ENCODE peak calls at places on chromosomes 11 and 22, in four cellular contexts. B is stomach, U is heart left ventricle, D is tibial nerve. T is an unnamed sample.

GRCh38 chr11:62601114-62601363 is 626 bp downstream of the MTA2 start:
- DNase-seq in B (peak; percentile 52), U (no peak), D (no peak), T (no peak)

GRCh38 chr11:46277623-46278386 is at the start of gene CREB3L1:
- DNase-seq in B (peak; percentile 91), U (peak; percentile 71), D (no peak), T (no peak)

GRCh38 chr22:35900483-35901168 is 128.0 kb downstream of the RBFOX2 start:
- DNase-seq in B (no peak), U (no peak), D (no peak), T (no peak)

GRCh38 chr11:13210424-13210823 is 67.2 kb upstream of the BMAL1 start:
- DNase-seq in B (peak; percentile 73), U (no peak), D (peak; percentile 42), T (peak; percentile 47)

GRCh38 chr11:116166788-116167465 is 605.9 kb downstream of the BUD13 start:
- DNase-seq in B (no peak), U (no peak), D (no peak), T (no peak)

GRCh38 chr22:28983190-28983589 is 78.4 kb downstream of the C22orf31 start:
- DNase-seq in B (no peak), U (no peak), D (no peak), T (no peak)

GRCh38 chr22:49296561-49296960 is 531.1 kb downstream of the BRD1 start:
- DNase-seq in B (peak; percentile 22), U (peak; percentile 40), D (no peak), T (no peak)

GRCh38 chr11:2164861-2165555 is 4.0 kb upstream of the INS start:
- DNase-seq in B (no peak), U (no peak), D (no peak), T (no peak)

GRCh38 chr11:68855205-68855978 is 13.7 kb upstream of the CPT1A start:
- DNase-seq in B (no peak), U (peak; percentile 92), D (no peak), T (peak; percentile 25)

GRCh38 chr22:50244420-50245213 is at the start of gene TUBGCP6:
- DNase-seq in B (peak; percentile 97), U (peak; percentile 97), D (peak; percentile 89), T (peak; percentile 90)

GRCh38 chr11:43573233-43573632 is 107.3 kb upstream of the HSD17B12 start:
- DNase-seq in B (no peak), U (no peak), D (no peak), T (no peak)

GRCh38 chr11:67276821-67277230 is 10.6 kb downstream of the GRK2 start:
- DNase-seq in B (peak; percentile 59), U (peak; percentile 77), D (no peak), T (no peak)

GRCh38 chr11:46353706-46354105 is 6.4 kb downstream of the DGKZ start:
- DNase-seq in B (no peak), U (no peak), D (no peak), T (no peak)

GRCh38 chr11:68021167-68021787 is 9.2 kb upstream of the NDUFS8 start:
- DNase-seq in B (peak; percentile 72), U (peak; percentile 54), D (no peak), T (no peak)

GRCh38 chr11:129905402-129905801 is 10.0 kb upstream of the NFRKB start:
- DNase-seq in B (no peak), U (no peak), D (no peak), T (no peak)

GRCh38 chr22:49345896-49346295 is 481.8 kb downstream of the BRD1 start:
- DNase-seq in B (no peak), U (no peak), D (no peak), T (no peak)

GRCh38 chr11:114182471-114182968 is 113.7 kb upstream of the NNMT start:
- DNase-seq in B (no peak), U (no peak), D (no peak), T (no peak)

GRCh38 chr11:27405134-27405533 is 42.1 kb upstream of the CCDC34 start:
- DNase-seq in B (no peak), U (no peak), D (no peak), T (no peak)

GRCh38 chr11:3134651-3135490 is 30.2 kb downstream of the OSBPL5 start:
- DNase-seq in B (no peak), U (peak; percentile 69), D (no peak), T (no peak)

GRCh38 chr11:109993786-109994185 is 99.4 kb upstream of the ZC3H12C start:
- DNase-seq in B (no peak), U (no peak), D (no peak), T (no peak)

GRCh38 chr11:120331301-120331966 is 4.8 kb upstream of the ARHGEF12 start:
- DNase-seq in B (peak; percentile 70), U (no peak), D (no peak), T (no peak)

GRCh38 chr22:46006379-46007002 is 29.5 kb upstream of the WNT7B start:
- DNase-seq in B (peak; percentile 91), U (peak; percentile 97), D (peak; percentile 88), T (peak; percentile 91)

GRCh38 chr11:19453893-19454292 is 213.1 kb upstream of the E2F8 start:
- DNase-seq in B (no peak), U (no peak), D (no peak), T (peak; percentile 41)

GRCh38 chr11:36594316-36594989 is at the start of gene IFTAP:
- DNase-seq in B (peak; percentile 42), U (no peak), D (no peak), T (peak; percentile 56)

GRCh38 chr22:25702571-25703167 is 39.3 kb upstream of the MYO18B start:
- DNase-seq in B (no peak), U (no peak), D (no peak), T (no peak)

GRCh38 chr22:30717331-30717921 is 22.8 kb downstream of the OSBP2 start:
- DNase-seq in B (no peak), U (no peak), D (no peak), T (no peak)

GRCh38 chr11:2085251-2086066 is 53.7 kb downstream of the IGF2 start:
- DNase-seq in B (peak; percentile 11), U (no peak), D (no peak), T (no peak)

GRCh38 chr11:79321282-79321681 is 119.5 kb downstream of the TENM4 start:
- DNase-seq in B (no peak), U (no peak), D (no peak), T (no peak)

GRCh38 chr22:37187552-37187890 is 526 bp downstream of the C1QTNF6 start:
- DNase-seq in B (peak; percentile 38), U (no peak), D (no peak), T (no peak)

GRCh38 chr11:26062665-26063064 is 269.3 kb upstream of the ANO3 start:
- DNase-seq in B (no peak), U (no peak), D (no peak), T (no peak)

GRCh38 chr11:68889948-68890446 is 13.6 kb downstream of the MRPL21 start:
- DNase-seq in B (no peak), U (no peak), D (peak; percentile 49), T (no peak)

GRCh38 chr11:103594283-103594682 is 442.2 kb upstream of the DDI1 start:
- DNase-seq in B (no peak), U (no peak), D (no peak), T (no peak)

GRCh38 chr11:118574636-118575035 is 2.4 kb downstream of the ARCN1 start:
- DNase-seq in B (no peak), U (no peak), D (no peak), T (no peak)

GRCh38 chr11:37695283-37695682 is 1097.2 kb upstream of the RAG2 start:
- DNase-seq in B (no peak), U (no peak), D (no peak), T (no peak)

GRCh38 chr22:21009638-21010425 is 5.1 kb upstream of the P2RX6 start:
- DNase-seq in B (peak; percentile 48), U (no peak), D (no peak), T (no peak)

GRCh38 chr11:116963813-116964212 is 126.4 kb upstream of the APOA1 start:
- DNase-seq in B (no peak), U (no peak), D (no peak), T (no peak)

GRCh38 chr11:32088117-32088941 is 2.5 kb upstream of the RCN1 start:
- DNase-seq in B (peak; percentile 73), U (peak; percentile 67), D (peak; percentile 24), T (no peak)

GRCh38 chr11:32090774-32091370 is at the start of gene RCN1:
- DNase-seq in B (peak; percentile 46), U (peak; percentile 86), D (peak; percentile 19), T (peak; percentile 17)

GRCh38 chr11:32092581-32093170 is 1.8 kb downstream of the RCN1 start:
- DNase-seq in B (no peak), U (no peak), D (no peak), T (no peak)

GRCh38 chr11:32082346-32082986 is 8.4 kb upstream of the RCN1 start:
- DNase-seq in B (no peak), U (no peak), D (no peak), T (no peak)

DNA sequence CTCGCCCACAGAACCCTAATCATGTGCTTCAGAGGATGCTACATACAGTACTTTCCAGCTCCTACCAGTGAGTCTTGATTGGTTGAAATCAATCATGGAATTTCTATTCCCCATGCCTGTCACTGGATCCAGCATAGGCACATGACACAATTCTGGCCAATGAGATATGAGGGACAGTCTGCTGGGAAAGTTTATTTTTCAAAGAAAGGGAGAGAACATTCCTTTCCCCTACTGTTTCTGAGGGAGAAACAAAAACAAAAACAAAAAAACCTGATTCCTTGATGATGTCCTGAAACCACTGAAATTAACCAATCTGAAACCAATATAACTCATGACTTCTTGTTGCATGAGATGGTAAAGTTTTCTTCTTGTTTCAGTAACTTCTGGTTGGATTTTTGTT is 3.3 kb upstream of the RCN1 start:
- DNase-seq in B (no peak), U (no peak), D (no peak), T (no peak)
- TF ChIP-seq POLR2A in B (no peak), U (no peak), D (no peak), T (no peak)

GRCh38 chr11:350723-351255 is 18.5 kb upstream of the B4GALNT4 start:
- DNase-seq in B (no peak), U (peak; percentile 34), D (no peak), T (no peak)
- H3K4me1 ChIP-seq in B (peaks cover 22% of the 10 kb centered on the region), U (peaks cover 26% of the 10 kb centered on the region), D (peaks cover 49% of the 10 kb centered on the region), T (peaks cover 23% of the 10 kb centered on the region)

GRCh38 chr11:65870307-65870658 is 2.3 kb downstream of the EFEMP2 start:
- DNase-seq in B (no peak), U (peak; percentile 35), D (no peak), T (no peak)

GRCh38 chr11:65870706-65871681 is 1.6 kb downstream of the EFEMP2 start:
- DNase-seq in B (no peak), U (peak; percentile 81), D (no peak), T (no peak)

GRCh38 chr11:65868907-65869306 is 3.7 kb downstream of the EFEMP2 start:
- DNase-seq in B (no peak), U (peak; percentile 33), D (no peak), T (no peak)

GRCh38 chr11:65868076-65868667 is 4.4 kb downstream of the EFEMP2 start:
- DNase-seq in B (no peak), U (peak; percentile 49), D (no peak), T (no peak)

GRCh38 chr11:65869643-65870306 is 2.8 kb downstream of the EFEMP2 start:
- DNase-seq in B (no peak), U (peak; percentile 49), D (no peak), T (no peak)
- TF ChIP-seq POLR2A in B (no peak), U (no peak), D (no peak), T (no peak)

DNA sequence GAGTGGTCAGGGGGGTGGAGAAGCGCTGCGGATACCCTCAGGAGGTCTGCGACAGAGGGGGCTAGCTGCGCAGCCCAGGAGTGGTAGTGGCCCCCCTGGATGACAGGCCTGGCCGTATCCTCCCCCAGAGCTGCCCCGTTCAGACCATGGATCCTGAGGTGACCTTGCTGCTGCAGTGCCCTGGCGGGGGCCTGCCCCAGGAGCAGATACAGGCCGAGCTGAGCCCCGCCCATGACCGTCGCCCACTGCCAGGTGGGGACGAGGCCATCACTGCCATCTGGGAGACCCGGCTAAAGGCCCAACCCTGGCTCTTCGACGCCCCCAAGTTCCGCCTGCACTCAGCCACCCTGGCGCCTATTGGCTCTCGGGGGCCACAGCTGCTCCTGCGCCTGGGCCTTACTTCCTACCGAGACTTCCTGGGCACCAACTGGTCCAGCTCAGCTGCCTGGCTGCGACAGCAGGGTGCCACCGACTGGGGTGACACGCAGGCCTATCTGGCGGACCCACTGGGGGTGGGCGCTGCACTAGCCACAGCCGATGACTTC is 505 bp downstream of the NUDT22 start:
- DNase-seq in B (peak; percentile 68), U (peak; percentile 85), D (no peak), T (peak; percentile 41)
- H3K4me1 ChIP-seq in B (peaks cover 41% of the 10 kb centered on the region), U (peaks cover 43% of the 10 kb centered on the region), D (peaks cover 56% of the 10 kb centered on the region), T (peaks cover 48% of the 10 kb centered on the region)

T was measured in gastrocnemius medialis.